ENCODE peak calls at places on chromosomes 2 and 18, in six cellular contexts. I is tibial artery, V is body of pancreas, H is left lung, O is adrenal gland, M is upper lobe of left lung. E is an unnamed sample.

GRCh38 chr2:150483532-150483931 is 3.9 kb downstream of the RND3 start:
- DNase-seq in M (no peak), H (no peak), O (no peak), V (no peak), I (no peak), E (no peak)

GRCh38 chr18:77144451-77145118 is 12.0 kb upstream of the MBP start:
- DNase-seq in M (no peak), H (no peak), I (no peak), V (no peak), O (peak; percentile 13), E (no peak)

GRCh38 chr2:238578256-238578655 is 151.5 kb downstream of the ASB1 start:
- DNase-seq in M (no peak), V (no peak), I (no peak), O (no peak), H (no peak), E (no peak)

GRCh38 chr2:190354003-190354690 is 10.8 kb downstream of the INPP1 start:
- DNase-seq in I (no peak), M (no peak), H (no peak), O (peak; percentile 71), V (peak; percentile 65), E (no peak)

GRCh38 chr2:46798998-46799698 is 116.5 kb downstream of the MCFD2 start:
- DNase-seq in M (no peak), O (peak; percentile 36), V (no peak), I (no peak), H (no peak), E (no peak)

GRCh38 chr2:189402932-189403331 is 38.3 kb upstream of the WDR75 start:
- DNase-seq in M (no peak), I (no peak), H (no peak), O (no peak), V (no peak), E (no peak)

GRCh38 chr18:58202406-58202730 is 158.3 kb downstream of the NEDD4L start:
- DNase-seq in M (no peak), V (no peak), I (no peak), O (peak; percentile 76), H (no peak), E (no peak)

GRCh38 chr18:40917096-40917495 is 1037.9 kb upstream of the PIK3C3 start:
- DNase-seq in M (no peak), O (no peak), V (no peak), I (no peak), H (no peak), E (no peak)

GRCh38 chr2:75560022-75560767 is 544 bp downstream of the EVA1A start:
- DNase-seq in V (peak; percentile 79), H (no peak), M (peak; percentile 29), I (no peak), O (no peak), E (peak; percentile 43)

GRCh38 chr2:207905546-207905945 is 119.8 kb downstream of the PLEKHM3 start:
- DNase-seq in M (no peak), H (no peak), V (no peak), I (no peak), O (no peak), E (no peak)

GRCh38 chr2:174606336-174606735 is 8.7 kb upstream of the WIPF1 start:
- DNase-seq in M (no peak), V (no peak), I (peak; percentile 57), H (no peak), O (peak; percentile 72), E (peak; percentile 33)

GRCh38 chr2:38907743-38908562 is 18.3 kb downstream of the ARHGEF33 start:
- DNase-seq in V (no peak), I (no peak), O (peak; percentile 72), H (no peak), M (no peak), E (no peak)

GRCh38 chr18:8847900-8848299 is 142.5 kb downstream of the MTCL1 start:
- DNase-seq in M (no peak), H (no peak), V (no peak), O (peak; percentile 67), I (no peak), E (no peak)

GRCh38 chr2:171319164-171319810 is 114.5 kb downstream of the METTL8 start:
- DNase-seq in H (no peak), M (no peak), I (no peak), V (no peak), O (no peak), E (no peak)

GRCh38 chr18:50461251-50461650 is 86.4 kb downstream of the SKA1 start:
- DNase-seq in M (no peak), H (no peak), I (no peak), V (no peak), O (no peak), E (no peak)

GRCh38 chr2:127453392-127454171 is 35.4 kb downstream of the PROC start:
- DNase-seq in O (no peak), H (no peak), I (no peak), M (no peak), V (peak; percentile 48), E (no peak)

GRCh38 chr2:237872178-237872887 is 12.9 kb downstream of the RAMP1 start:
- DNase-seq in H (no peak), I (no peak), V (no peak), O (peak; percentile 45), M (no peak), E (no peak)

GRCh38 chr2:241802421-241802749 is 6.6 kb upstream of the NEU4 start:
- DNase-seq in H (no peak), M (no peak), V (no peak), O (peak; percentile 39), I (peak; percentile 13), E (no peak)

GRCh38 chr2:159128191-159128590 is 158.3 kb downstream of the WDSUB1 start:
- DNase-seq in V (no peak), H (no peak), I (no peak), M (no peak), O (no peak), E (no peak)

GRCh38 chr2:221255862-221256261 is 316.2 kb downstream of the EPHA4 start:
- DNase-seq in O (no peak), H (no peak), M (no peak), V (no peak), I (no peak), E (peak; percentile 15)

GRCh38 chr18:39419315-39419714 is 1853.7 kb upstream of the CELF4 start:
- DNase-seq in O (no peak), H (no peak), V (no peak), I (no peak), M (no peak), E (no peak)

GRCh38 chr2:26616032-26616863 is 24.9 kb downstream of the CIB4 start:
- DNase-seq in M (no peak), O (peak; percentile 46), V (no peak), I (no peak), H (no peak), E (no peak)

GRCh38 chr2:227147023-227147422 is 17.0 kb downstream of the COL4A4 start:
- DNase-seq in V (no peak), I (no peak), O (no peak), M (no peak), H (no peak), E (no peak)

GRCh38 chr2:31401580-31401979 is 13.0 kb downstream of the XDH start:
- DNase-seq in H (no peak), M (no peak), I (no peak), V (no peak), O (no peak), E (no peak)

GRCh38 chr2:202035089-202035940 is 1.7 kb downstream of the FZD7 start:
- DNase-seq in M (peak; percentile 39), O (peak; percentile 63), I (peak; percentile 71), H (peak; percentile 59), V (peak; percentile 36), E (peak; percentile 49)

DNA sequence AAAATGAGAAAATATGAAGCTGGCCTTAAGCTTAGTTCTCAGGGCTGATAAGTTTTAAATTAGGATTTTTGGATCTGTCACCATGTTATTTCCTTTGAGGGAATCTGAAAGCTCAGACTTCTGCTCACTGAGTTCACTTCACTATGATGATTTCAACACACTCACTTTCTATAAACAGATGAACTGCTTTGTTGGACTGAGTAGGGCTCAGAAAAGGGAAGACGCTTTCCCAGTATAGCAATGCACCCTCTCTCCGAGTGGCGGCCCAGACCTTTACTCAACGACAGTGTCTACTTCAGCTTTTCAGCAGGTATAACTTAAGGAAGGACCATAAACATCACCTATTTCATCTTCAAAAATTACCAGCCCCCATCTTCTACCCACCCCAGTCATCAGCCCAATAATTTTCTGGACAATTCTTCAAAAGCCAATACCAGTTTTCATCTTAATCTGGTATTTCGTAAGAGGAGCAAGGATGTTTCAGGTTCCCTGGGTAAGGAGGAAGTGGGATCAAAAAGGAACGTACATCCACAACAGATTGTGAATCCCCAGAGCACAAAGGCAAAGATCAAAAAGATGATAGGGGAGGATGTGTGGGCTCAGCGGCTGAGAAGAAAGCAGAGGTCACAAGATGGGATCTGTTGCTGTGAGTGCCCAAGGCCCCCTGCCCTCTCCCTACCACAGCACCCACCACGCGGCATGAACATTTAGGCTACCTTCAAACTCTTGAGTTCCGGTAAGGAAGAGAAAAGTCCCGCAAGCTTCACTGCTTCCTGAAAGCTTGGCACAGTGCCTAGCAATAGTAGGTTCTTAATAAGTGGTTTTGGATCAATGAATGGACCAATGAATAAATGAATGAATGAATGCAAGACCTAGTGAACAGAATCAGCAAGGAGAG is 41.9 kb downstream of the LPIN2 start:
- DNase-seq in H (peak; percentile 57), O (no peak), V (no peak), M (peak; percentile 56), I (no peak), E (no peak)
- H3K4me1 ChIP-seq in H (peaks cover 19% of the 10 kb centered on the region), O (peaks cover 32% of the 10 kb centered on the region), V (peaks cover 66% of the 10 kb centered on the region), M (peaks cover 67% of the 10 kb centered on the region), I (no peaks in the 10 kb centered on the region), E (peaks cover 46% of the 10 kb centered on the region)

GRCh38 chr2:216492951-216493685 is 5.5 kb upstream of the RPL37A start:
- DNase-seq in M (no peak), O (no peak), I (no peak), H (no peak), V (no peak), E (no peak)
- H3K4me1 ChIP-seq in M (peaks cover 20% of the 10 kb centered on the region), O (peaks cover 12% of the 10 kb centered on the region), I (no peaks in the 10 kb centered on the region), H (peaks cover 8% of the 10 kb centered on the region), V (peaks cover 9% of the 10 kb centered on the region), E (peaks cover 8% of the 10 kb centered on the region)

GRCh38 chr2:79977782-79978181 is 326.8 kb downstream of the LRRTM1 start:
- DNase-seq in V (no peak), M (no peak), I (no peak), O (no peak), H (no peak), E (no peak)
- H3K4me1 ChIP-seq in V (no peaks in the 10 kb centered on the region), M (no peaks in the 10 kb centered on the region), I (no peaks in the 10 kb centered on the region), O (no peaks in the 10 kb centered on the region), H (no peaks in the 10 kb centered on the region), E (no peaks in the 10 kb centered on the region)

GRCh38 chr2:121287956-121288355 is 3.0 kb upstream of the TFCP2L1 start:
- DNase-seq in M (no peak), H (no peak), O (peak; percentile 43), V (no peak), I (no peak), E (no peak)

GRCh38 chr2:121289271-121289670 is 4.3 kb upstream of the TFCP2L1 start:
- DNase-seq in I (no peak), V (no peak), H (no peak), O (peak; percentile 35), M (no peak), E (peak; percentile 44)

GRCh38 chr2:121288454-121289231 is 3.6 kb upstream of the TFCP2L1 start:
- DNase-seq in I (no peak), V (no peak), H (no peak), M (no peak), O (peak; percentile 13), E (no peak)

GRCh38 chr2:121293450-121294325 is 8.7 kb upstream of the TFCP2L1 start:
- DNase-seq in M (peak; percentile 80), I (no peak), H (peak; percentile 71), O (peak; percentile 11), V (peak; percentile 90), E (peak; percentile 70)

DNA sequence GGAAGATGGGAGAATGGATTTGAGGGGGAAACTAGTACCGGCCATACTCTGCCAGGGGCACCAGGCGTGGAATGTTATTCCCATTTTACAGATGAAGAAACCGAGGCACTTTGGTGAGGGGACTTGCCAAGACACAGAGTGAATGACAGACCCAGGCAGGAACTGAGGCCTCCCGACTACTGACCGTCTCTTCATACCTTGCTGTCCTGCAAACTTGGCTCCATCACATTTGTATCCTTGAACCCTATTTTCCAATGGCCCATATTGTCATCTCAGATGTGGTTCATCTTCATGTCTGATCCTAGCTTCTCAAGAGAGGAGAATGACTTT is 6.2 kb upstream of the TFCP2L1 start:
- DNase-seq in I (no peak), V (no peak), H (no peak), M (no peak), O (no peak), E (no peak)
- H3K4me1 ChIP-seq in I (no peaks in the 10 kb centered on the region), V (peaks cover 8% of the 10 kb centered on the region), H (no peaks in the 10 kb centered on the region), M (peaks cover 4% of the 10 kb centered on the region), O (no peaks in the 10 kb centered on the region), E (peaks cover 4% of the 10 kb centered on the region)

E was measured in thyroid gland.